ENCODE peak calls at places on chromosome 11, in six cellular contexts. K is left ventricle myocardium inferior, O is body of pancreas, X is HFFc6, R is MCF 10A, F is dorsolateral prefrontal cortex. H is an unnamed sample.

GRCh38 chr11:81874627-81875026 is 859.0 kb downstream of the FAM181B start:
- DNase-seq in K (no peak), O (no peak), X (no peak), R (no peak), F (no peak), H (no peak)

GRCh38 chr11:65013692-65014145 is 241 bp upstream of the ARL2 start:
- DNase-seq in K (peak), O (peak), X (peak), R (peak), F (peak), H (peak)

GRCh38 chr11:127888396-127888795 is 699.0 kb downstream of the ETS1 start:
- DNase-seq in K (no peak), O (no peak), X (no peak), R (no peak), F (no peak), H (no peak)

GRCh38 chr11:75371930-75372876 is 20.7 kb upstream of the ARRB1 start:
- DNase-seq in K (no peak), O (no peak), X (peak), R (peak), F (no peak), H (no peak)

GRCh38 chr11:66344550-66345315 is at the start of gene BRMS1:
- DNase-seq in K (peak), O (peak), X (peak), R (peak), F (peak), H (peak)

GRCh38 chr11:88631497-88631896 is 294.0 kb upstream of the CTSC start:
- DNase-seq in K (no peak), O (no peak), X (no peak), R (peak), F (no peak), H (no peak)

GRCh38 chr11:72321381-72321996 is 77.5 kb upstream of the PHOX2A start:
- DNase-seq in K (no peak), O (no peak), X (peak), R (peak), F (no peak), H (no peak)

GRCh38 chr11:894575-895201 is 15.9 kb downstream of the CHID1 start:
- DNase-seq in K (no peak), O (no peak), X (no peak), R (no peak), F (no peak), H (no peak)

GRCh38 chr11:3947084-3947483 is 91.6 kb downstream of the STIM1 start:
- DNase-seq in K (no peak), O (no peak), X (peak), R (no peak), F (no peak), H (no peak)

GRCh38 chr11:3840870-3841425 is at the start of gene RHOG:
- DNase-seq in K (peak), O (peak), X (no peak), R (peak), F (peak), H (peak)

GRCh38 chr11:112961146-112961668 is at the start of gene NCAM1:
- DNase-seq in K (peak), O (peak), X (no peak), R (peak), F (peak), H (peak)

GRCh38 chr11:128692750-128693578 is 908 bp upstream of the FLI1 start:
- DNase-seq in K (no peak), O (no peak), X (peak), R (peak), F (no peak), H (peak)

DNA sequence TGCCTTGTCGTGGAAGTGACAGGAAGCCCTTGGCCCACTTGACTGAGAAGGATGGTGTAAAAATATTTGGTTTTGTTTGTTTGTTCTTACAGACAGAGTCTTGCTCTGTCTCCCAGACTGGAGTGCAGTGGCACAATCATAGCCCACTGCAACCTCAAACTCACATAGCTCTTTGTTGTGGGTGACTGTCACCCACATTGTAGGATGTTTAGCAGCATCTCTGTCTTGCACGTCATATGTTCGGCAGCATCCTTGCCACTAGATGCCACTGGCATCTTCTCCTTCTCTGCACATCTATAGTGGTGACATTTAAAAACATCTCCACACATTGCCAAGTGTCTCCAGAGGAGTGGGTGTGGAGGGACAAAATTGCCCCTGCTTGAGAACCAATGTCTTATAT is 56.8 kb downstream of the PRR5L start:
- DNase-seq in K (no peak), O (no peak), X (no peak), R (no peak), F (no peak), H (no peak)
- TF ChIP-seq CTCF in K (no peak), O (no peak), X (no peak), R (no peak), F (no peak), H (no peak)

GRCh38 chr11:95507794-95508193 is 276.8 kb upstream of the SESN3 start:
- DNase-seq in K (no peak), O (no peak), X (no peak), R (no peak), F (no peak), H (no peak)
- TF ChIP-seq CTCF in K (peak), O (no peak), X (no peak), R (peak), F (no peak), H (no peak)

GRCh38 chr11:84496122-84496521 is 1131.0 kb downstream of the DLG2 start:
- DNase-seq in K (no peak), O (no peak), X (no peak), R (no peak), F (no peak), H (no peak)
- TF ChIP-seq CTCF in K (no peak), O (no peak), X (no peak), R (no peak), F (no peak), H (no peak)

GRCh38 chr11:85620243-85620642 is 6.9 kb downstream of the DLG2 start:
- DNase-seq in K (no peak), O (no peak), X (no peak), R (no peak), F (no peak), H (no peak)
- TF ChIP-seq CTCF in K (no peak), O (no peak), X (no peak), R (no peak), F (no peak), H (no peak)

DNA sequence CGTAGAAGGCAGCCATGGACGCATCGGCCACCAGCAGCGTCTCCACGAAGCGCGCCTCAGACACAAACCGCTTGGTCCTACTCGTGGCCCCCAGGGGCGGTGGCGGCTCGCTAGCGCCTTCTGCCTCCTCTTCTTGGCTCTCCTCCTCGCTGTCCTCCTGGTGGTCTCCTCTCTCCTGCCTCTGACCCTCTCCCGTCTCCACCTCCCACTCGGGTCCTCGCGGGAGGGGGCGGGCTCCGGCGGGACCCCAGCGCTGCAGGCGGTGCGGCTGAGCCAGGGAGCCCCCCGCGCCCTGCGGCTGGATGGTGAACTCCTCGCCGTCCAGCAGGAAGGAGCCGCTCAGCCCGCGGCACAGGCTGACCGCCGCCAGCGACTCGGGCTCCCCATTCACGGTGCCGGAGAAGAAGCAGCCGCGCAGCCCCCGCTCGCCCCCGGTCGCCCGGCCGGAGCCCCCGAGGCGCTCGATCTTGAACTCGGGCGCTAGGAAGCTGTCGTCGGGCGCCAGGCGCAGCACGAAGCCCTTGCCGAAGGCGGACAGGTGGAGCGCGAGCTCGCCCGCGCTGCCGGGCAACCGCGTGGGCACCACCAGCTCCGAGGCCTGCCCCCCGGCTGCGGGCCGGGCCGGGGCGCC is 713 bp downstream of the ADAMTS8 start:
- DNase-seq in K (peak), O (no peak), X (no peak), R (no peak), F (no peak), H (peak)
- TF ChIP-seq CTCF in K (peak), O (no peak), X (peak), R (no peak), F (peak), H (no peak)